ENCODE peak calls at places on chromosome 5, in five cellular contexts. One of them, this sample, is unnamed. For H3K27me3, the result is how much of the 10 kb centered on the place peaks cover.

GRCh38 chr5:120140510-120140909 is 323.6 kb upstream of the PRR16 start:
- DNase-seq in kidney epithelial cell: no peak
- DNase-seq in ovary: no peak
- DNase-seq in CD8-positive, alpha-beta T cell: no peak
- DNase-seq in psoas muscle: no peak
- DNase-seq in this sample: no peak

GRCh38 chr5:172059661-172060100 is 53.2 kb upstream of the FBXW11 start:
- DNase-seq in kidney epithelial cell: no peak
- DNase-seq in CD8-positive, alpha-beta T cell: no peak
- DNase-seq in psoas muscle: no peak
- DNase-seq in ovary: no peak
- DNase-seq in this sample: no peak

GRCh38 chr5:32505718-32506117 is 61.2 kb upstream of the ZFR start:
- DNase-seq in psoas muscle: peak
- DNase-seq in CD8-positive, alpha-beta T cell: no peak
- DNase-seq in kidney epithelial cell: no peak
- DNase-seq in ovary: no peak
- DNase-seq in this sample: no peak

GRCh38 chr5:102048940-102049339 is 247.1 kb downstream of the SLCO4C1 start:
- DNase-seq in psoas muscle: no peak
- DNase-seq in ovary: no peak
- DNase-seq in CD8-positive, alpha-beta T cell: no peak
- DNase-seq in kidney epithelial cell: no peak
- DNase-seq in this sample: no peak

GRCh38 chr5:73363911-73364730 is 84.5 kb downstream of the FOXD1 start:
- DNase-seq in kidney epithelial cell: no peak
- DNase-seq in ovary: no peak
- DNase-seq in CD8-positive, alpha-beta T cell: no peak
- DNase-seq in psoas muscle: no peak
- DNase-seq in this sample: no peak

GRCh38 chr5:125210241-125210947 is 464.0 kb upstream of the ZNF608 start:
- DNase-seq in CD8-positive, alpha-beta T cell: no peak
- DNase-seq in kidney epithelial cell: no peak
- DNase-seq in ovary: no peak
- DNase-seq in psoas muscle: no peak
- DNase-seq in this sample: no peak

GRCh38 chr5:72036951-72037350 is 70.3 kb upstream of the MAP1B start:
- DNase-seq in ovary: no peak
- DNase-seq in psoas muscle: no peak
- DNase-seq in kidney epithelial cell: no peak
- DNase-seq in CD8-positive, alpha-beta T cell: no peak
- DNase-seq in this sample: peak

GRCh38 chr5:172541764-172542120 is 87.4 kb upstream of the SH3PXD2B start:
- DNase-seq in psoas muscle: no peak
- DNase-seq in CD8-positive, alpha-beta T cell: no peak
- DNase-seq in ovary: no peak
- DNase-seq in kidney epithelial cell: no peak
- DNase-seq in this sample: no peak

GRCh38 chr5:154418344-154418820 is 27.4 kb upstream of the SAP30L start:
- DNase-seq in kidney epithelial cell: no peak
- DNase-seq in CD8-positive, alpha-beta T cell: no peak
- DNase-seq in psoas muscle: no peak
- DNase-seq in ovary: no peak
- DNase-seq in this sample: no peak

GRCh38 chr5:102832445-102832844 is 77.3 kb downstream of the PAM start:
- DNase-seq in ovary: no peak
- DNase-seq in psoas muscle: no peak
- DNase-seq in CD8-positive, alpha-beta T cell: no peak
- DNase-seq in kidney epithelial cell: no peak
- DNase-seq in this sample: no peak

GRCh38 chr5:6480133-6481051 is 31.7 kb downstream of the UBE2QL1 start:
- DNase-seq in CD8-positive, alpha-beta T cell: no peak
- DNase-seq in ovary: no peak
- DNase-seq in kidney epithelial cell: no peak
- DNase-seq in psoas muscle: no peak
- DNase-seq in this sample: no peak

GRCh38 chr5:137466888-137467287 is 32.2 kb downstream of the SPOCK1 start:
- DNase-seq in CD8-positive, alpha-beta T cell: no peak
- DNase-seq in psoas muscle: peak
- DNase-seq in ovary: no peak
- DNase-seq in kidney epithelial cell: no peak
- DNase-seq in this sample: no peak

GRCh38 chr5:57435701-57436134 is 46.9 kb downstream of the ACTBL2 start:
- DNase-seq in ovary: no peak
- DNase-seq in kidney epithelial cell: peak
- DNase-seq in psoas muscle: no peak
- DNase-seq in CD8-positive, alpha-beta T cell: no peak
- DNase-seq in this sample: no peak

GRCh38 chr5:19891658-19892057 is 96.3 kb downstream of the CDH18 start:
- DNase-seq in psoas muscle: no peak
- DNase-seq in CD8-positive, alpha-beta T cell: no peak
- DNase-seq in ovary: no peak
- DNase-seq in kidney epithelial cell: no peak
- DNase-seq in this sample: no peak

GRCh38 chr5:168611163-168611562 is 32.0 kb upstream of the PANK3 start:
- DNase-seq in ovary: no peak
- DNase-seq in CD8-positive, alpha-beta T cell: no peak
- DNase-seq in psoas muscle: no peak
- DNase-seq in kidney epithelial cell: peak
- DNase-seq in this sample: no peak

GRCh38 chr5:159469496-159470370 is 139.4 kb upstream of the IL12B start:
- DNase-seq in CD8-positive, alpha-beta T cell: no peak
- DNase-seq in ovary: no peak
- DNase-seq in kidney epithelial cell: no peak
- DNase-seq in psoas muscle: no peak
- DNase-seq in this sample: no peak

GRCh38 chr5:77498952-77499351 is 6.8 kb upstream of the WDR41 start:
- DNase-seq in kidney epithelial cell: no peak
- DNase-seq in CD8-positive, alpha-beta T cell: no peak
- DNase-seq in ovary: no peak
- DNase-seq in psoas muscle: no peak
- DNase-seq in this sample: no peak

GRCh38 chr5:111548312-111548930 is 36.1 kb upstream of the STARD4 start:
- DNase-seq in kidney epithelial cell: no peak
- DNase-seq in CD8-positive, alpha-beta T cell: no peak
- DNase-seq in psoas muscle: no peak
- DNase-seq in ovary: no peak
- DNase-seq in this sample: no peak

GRCh38 chr5:39400711-39401385 is 23.9 kb downstream of the DAB2 start:
- DNase-seq in CD8-positive, alpha-beta T cell: no peak
- DNase-seq in kidney epithelial cell: no peak
- DNase-seq in ovary: no peak
- DNase-seq in psoas muscle: no peak
- DNase-seq in this sample: no peak

GRCh38 chr5:180521101-180521500 is 26.9 kb downstream of the CNOT6 start:
- DNase-seq in ovary: no peak
- DNase-seq in kidney epithelial cell: peak
- DNase-seq in CD8-positive, alpha-beta T cell: no peak
- DNase-seq in psoas muscle: no peak
- DNase-seq in this sample: no peak

GRCh38 chr5:120055858-120056257 is 408.2 kb upstream of the PRR16 start:
- DNase-seq in ovary: no peak
- DNase-seq in kidney epithelial cell: peak
- DNase-seq in CD8-positive, alpha-beta T cell: no peak
- DNase-seq in psoas muscle: no peak
- DNase-seq in this sample: no peak

GRCh38 chr5:158538506-158539074 is 561.1 kb downstream of the EBF1 start:
- DNase-seq in kidney epithelial cell: no peak
- DNase-seq in CD8-positive, alpha-beta T cell: no peak
- DNase-seq in psoas muscle: no peak
- DNase-seq in ovary: no peak
- DNase-seq in this sample: no peak

GRCh38 chr5:131794596-131794995 is 2.2 kb downstream of the FNIP1 start:
- DNase-seq in CD8-positive, alpha-beta T cell: no peak
- DNase-seq in ovary: no peak
- DNase-seq in psoas muscle: no peak
- DNase-seq in kidney epithelial cell: no peak
- DNase-seq in this sample: no peak

GRCh38 chr5:125776656-125777055 is 646.6 kb upstream of the GRAMD2B start:
- DNase-seq in CD8-positive, alpha-beta T cell: no peak
- DNase-seq in ovary: no peak
- DNase-seq in psoas muscle: no peak
- DNase-seq in kidney epithelial cell: no peak
- DNase-seq in this sample: no peak

GRCh38 chr5:88607492-88607891 is 275.5 kb downstream of the MEF2C start:
- DNase-seq in kidney epithelial cell: no peak
- DNase-seq in psoas muscle: no peak
- DNase-seq in ovary: no peak
- DNase-seq in CD8-positive, alpha-beta T cell: no peak
- DNase-seq in this sample: no peak

GRCh38 chr5:88606626-88607025 is 276.4 kb downstream of the MEF2C start:
- DNase-seq in ovary: no peak
- DNase-seq in kidney epithelial cell: no peak
- DNase-seq in psoas muscle: no peak
- DNase-seq in CD8-positive, alpha-beta T cell: no peak
- DNase-seq in this sample: no peak

GRCh38 chr5:88606173-88606572 is 276.8 kb downstream of the MEF2C start:
- DNase-seq in psoas muscle: no peak
- DNase-seq in ovary: no peak
- DNase-seq in kidney epithelial cell: no peak
- DNase-seq in CD8-positive, alpha-beta T cell: no peak
- DNase-seq in this sample: no peak

GRCh38 chr5:88602584-88602983 is 280.4 kb downstream of the MEF2C start:
- DNase-seq in kidney epithelial cell: no peak
- DNase-seq in CD8-positive, alpha-beta T cell: no peak
- DNase-seq in psoas muscle: no peak
- DNase-seq in ovary: no peak
- DNase-seq in this sample: no peak
- TF ChIP-seq CTCF in kidney epithelial cell: peak
- TF ChIP-seq CTCF in CD8-positive, alpha-beta T cell: peak
- TF ChIP-seq CTCF in psoas muscle: no peak
- TF ChIP-seq CTCF in ovary: no peak
- TF ChIP-seq CTCF in this sample: no peak

GRCh38 chr5:59807806-59808205 is 85.7 kb downstream of the PDE4D start:
- DNase-seq in kidney epithelial cell: no peak
- DNase-seq in CD8-positive, alpha-beta T cell: no peak
- DNase-seq in psoas muscle: no peak
- DNase-seq in ovary: no peak
- DNase-seq in this sample: no peak

GRCh38 chr5:59813761-59814562 is 79.6 kb downstream of the PDE4D start:
- DNase-seq in psoas muscle: no peak
- DNase-seq in CD8-positive, alpha-beta T cell: no peak
- DNase-seq in ovary: no peak
- DNase-seq in kidney epithelial cell: no peak
- DNase-seq in this sample: no peak

GRCh38 chr5:59814563-59814872 is 79.0 kb downstream of the PDE4D start:
- DNase-seq in ovary: no peak
- DNase-seq in psoas muscle: no peak
- DNase-seq in kidney epithelial cell: no peak
- DNase-seq in CD8-positive, alpha-beta T cell: no peak
- DNase-seq in this sample: no peak

GRCh38 chr5:59810041-59810440 is 83.5 kb downstream of the PDE4D start:
- DNase-seq in ovary: peak
- DNase-seq in psoas muscle: peak
- DNase-seq in kidney epithelial cell: no peak
- DNase-seq in CD8-positive, alpha-beta T cell: peak
- DNase-seq in this sample: peak
- H3K4me3 ChIP-seq in ovary: no peak
- H3K4me3 ChIP-seq in psoas muscle: peak
- H3K4me3 ChIP-seq in kidney epithelial cell: no peak
- H3K4me3 ChIP-seq in CD8-positive, alpha-beta T cell: no peak
- H3K4me3 ChIP-seq in this sample: peak

DNA sequence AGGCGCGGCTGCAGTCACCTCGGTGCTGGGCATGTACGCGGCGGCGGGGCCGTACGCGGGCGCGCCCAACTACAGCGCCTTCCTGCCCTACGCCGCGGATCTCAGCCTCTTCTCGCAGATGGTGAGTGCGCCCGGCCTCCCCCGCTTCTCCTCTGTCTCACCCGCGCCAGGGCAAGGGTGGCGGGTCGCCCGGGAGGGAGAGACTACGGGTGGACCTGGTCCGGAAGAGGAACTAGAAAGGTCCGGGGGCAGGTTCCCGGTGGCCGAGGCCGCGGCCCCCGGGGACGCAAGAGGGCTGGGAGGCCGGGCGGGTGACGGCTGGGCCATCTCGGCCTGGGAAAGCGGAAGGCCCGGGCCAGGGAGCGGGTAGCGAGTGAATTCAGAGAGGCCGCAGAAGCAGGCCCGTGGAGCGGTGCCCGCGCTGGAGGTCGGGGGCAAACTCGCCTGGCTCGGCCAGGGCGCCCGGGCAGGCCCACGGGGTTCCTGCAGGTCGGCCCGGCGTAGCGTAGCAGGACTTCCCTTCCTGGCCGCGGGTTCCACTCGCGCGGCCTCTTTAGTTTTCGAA is 711 bp downstream of the IRX1 start:
- DNase-seq in kidney epithelial cell: no peak
- DNase-seq in ovary: no peak
- DNase-seq in CD8-positive, alpha-beta T cell: no peak
- DNase-seq in psoas muscle: no peak
- DNase-seq in this sample: no peak
- H3K27me3 ChIP-seq in kidney epithelial cell: half or more
- H3K27me3 ChIP-seq in ovary: under half
- H3K27me3 ChIP-seq in CD8-positive, alpha-beta T cell: under half
- H3K27me3 ChIP-seq in psoas muscle: half or more
- H3K27me3 ChIP-seq in this sample: half or more

GRCh38 chr5:141757402-141757801 is 75.4 kb upstream of the ARAP3 start:
- DNase-seq in ovary: no peak
- DNase-seq in CD8-positive, alpha-beta T cell: no peak
- DNase-seq in psoas muscle: no peak
- DNase-seq in kidney epithelial cell: no peak
- DNase-seq in this sample: no peak
- TF ChIP-seq CTCF in ovary: no peak
- TF ChIP-seq CTCF in CD8-positive, alpha-beta T cell: no peak
- TF ChIP-seq CTCF in psoas muscle: no peak
- TF ChIP-seq CTCF in kidney epithelial cell: peak
- TF ChIP-seq CTCF in this sample: peak

GRCh38 chr5:8474569-8474930 is 605.6 kb downstream of the MTRR start:
- DNase-seq in psoas muscle: no peak
- DNase-seq in CD8-positive, alpha-beta T cell: no peak
- DNase-seq in ovary: no peak
- DNase-seq in kidney epithelial cell: no peak
- DNase-seq in this sample: no peak
- H3K4me3 ChIP-seq in psoas muscle: no peak
- H3K4me3 ChIP-seq in CD8-positive, alpha-beta T cell: no peak
- H3K4me3 ChIP-seq in ovary: no peak
- H3K4me3 ChIP-seq in kidney epithelial cell: no peak
- H3K4me3 ChIP-seq in this sample: no peak

DNA sequence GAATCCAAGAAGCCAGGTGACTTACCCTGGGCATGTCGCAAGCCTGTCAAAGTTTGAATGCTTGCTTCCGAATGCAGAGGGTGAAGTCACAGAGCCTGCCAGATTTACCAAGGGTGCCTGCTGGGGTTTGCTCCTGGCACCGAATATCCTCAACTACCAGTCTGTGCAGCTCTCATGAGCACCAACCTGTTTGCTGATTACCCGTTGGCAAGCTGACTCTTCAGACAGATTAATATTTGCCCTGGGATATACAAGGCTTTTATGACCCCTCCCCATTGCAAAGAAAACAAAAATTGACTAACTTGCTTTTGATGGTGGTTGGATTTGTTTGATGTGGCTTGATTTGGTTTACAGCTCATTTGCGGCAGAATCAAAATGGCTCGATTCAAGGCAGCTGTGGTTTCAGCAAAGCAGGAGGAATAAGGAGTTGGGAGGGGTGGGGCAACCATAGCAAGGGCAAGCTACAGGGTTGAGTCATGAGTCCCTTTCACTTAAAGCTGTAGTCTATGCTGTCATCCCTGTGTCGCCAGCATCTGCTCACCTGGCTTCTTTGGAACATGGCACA is 82.3 kb upstream of the AGXT2 start:
- DNase-seq in psoas muscle: no peak
- DNase-seq in kidney epithelial cell: no peak
- DNase-seq in ovary: no peak
- DNase-seq in CD8-positive, alpha-beta T cell: peak
- DNase-seq in this sample: no peak
- H3K27me3 ChIP-seq in psoas muscle: under half
- H3K27me3 ChIP-seq in kidney epithelial cell: under half
- H3K27me3 ChIP-seq in ovary: under half
- H3K27me3 ChIP-seq in CD8-positive, alpha-beta T cell: under half
- H3K27me3 ChIP-seq in this sample: under half